ENCODE peak calls at places on chromosomes 3 and 15, in six cellular contexts. One of them, this sample, is unnamed.

GRCh38 chr15:51550841-51551240 is 71.7 kb downstream of the DMXL2 start:
- DNase-seq in foreskin fibroblast: no peak
- DNase-seq in fibroblast of lung: no peak
- DNase-seq in MM.1S: no peak
- DNase-seq in left ventricle myocardium inferior: no peak
- DNase-seq in heart right ventricle: no peak
- DNase-seq in this sample: no peak

GRCh38 chr3:195868866-195869412 is 39.4 kb downstream of the TNK2 start:
- DNase-seq in foreskin fibroblast: no peak
- DNase-seq in heart right ventricle: no peak
- DNase-seq in left ventricle myocardium inferior: no peak
- DNase-seq in MM.1S: no peak
- DNase-seq in fibroblast of lung: no peak
- DNase-seq in this sample: no peak

GRCh38 chr3:190281308-190282051 is 40.8 kb downstream of the CLDN1 start:
- DNase-seq in fibroblast of lung: peak; percentile 71
- DNase-seq in MM.1S: no peak
- DNase-seq in left ventricle myocardium inferior: no peak
- DNase-seq in foreskin fibroblast: peak; percentile 65
- DNase-seq in heart right ventricle: no peak
- DNase-seq in this sample: no peak

GRCh38 chr3:138694287-138695007 is 85.9 kb downstream of the FAIM start:
- DNase-seq in foreskin fibroblast: peak; percentile 97
- DNase-seq in MM.1S: no peak
- DNase-seq in heart right ventricle: no peak
- DNase-seq in left ventricle myocardium inferior: no peak
- DNase-seq in fibroblast of lung: peak; percentile 96
- DNase-seq in this sample: no peak

GRCh38 chr15:48592221-48592731 is 53.2 kb downstream of the FBN1 start:
- DNase-seq in left ventricle myocardium inferior: no peak
- DNase-seq in MM.1S: no peak
- DNase-seq in fibroblast of lung: peak; percentile 99
- DNase-seq in heart right ventricle: no peak
- DNase-seq in foreskin fibroblast: peak; percentile 93
- DNase-seq in this sample: no peak

GRCh38 chr15:98203872-98204660 is 243.6 kb downstream of the ARRDC4 start:
- DNase-seq in foreskin fibroblast: no peak
- DNase-seq in MM.1S: no peak
- DNase-seq in heart right ventricle: no peak
- DNase-seq in fibroblast of lung: no peak
- DNase-seq in left ventricle myocardium inferior: no peak
- DNase-seq in this sample: no peak

GRCh38 chr15:88701561-88702095 is 62.8 kb downstream of the ISG20 start:
- DNase-seq in left ventricle myocardium inferior: no peak
- DNase-seq in fibroblast of lung: no peak
- DNase-seq in MM.1S: peak; percentile 45
- DNase-seq in heart right ventricle: no peak
- DNase-seq in foreskin fibroblast: no peak
- DNase-seq in this sample: peak; percentile 12

GRCh38 chr3:157477441-157477840 is 25.8 kb downstream of the VEPH1 start:
- DNase-seq in MM.1S: no peak
- DNase-seq in foreskin fibroblast: peak; percentile 42
- DNase-seq in fibroblast of lung: no peak
- DNase-seq in heart right ventricle: no peak
- DNase-seq in left ventricle myocardium inferior: no peak
- DNase-seq in this sample: no peak

GRCh38 chr3:25427155-25428002 is 684 bp upstream of the RARB start:
- DNase-seq in left ventricle myocardium inferior: no peak
- DNase-seq in heart right ventricle: no peak
- DNase-seq in fibroblast of lung: peak; percentile 47
- DNase-seq in foreskin fibroblast: peak; percentile 14
- DNase-seq in MM.1S: no peak
- DNase-seq in this sample: no peak

GRCh38 chr3:95154775-95155174 is 1091.9 kb downstream of the NSUN3 start:
- DNase-seq in fibroblast of lung: peak; percentile 21
- DNase-seq in foreskin fibroblast: no peak
- DNase-seq in heart right ventricle: no peak
- DNase-seq in MM.1S: no peak
- DNase-seq in left ventricle myocardium inferior: no peak
- DNase-seq in this sample: no peak

GRCh38 chr3:195254454-195255175 is 16.3 kb downstream of the XXYLT1 start:
- DNase-seq in left ventricle myocardium inferior: no peak
- DNase-seq in foreskin fibroblast: no peak
- DNase-seq in heart right ventricle: no peak
- DNase-seq in fibroblast of lung: no peak
- DNase-seq in MM.1S: no peak
- DNase-seq in this sample: no peak

GRCh38 chr3:194993896-194994295 is 277.1 kb downstream of the XXYLT1 start:
- DNase-seq in fibroblast of lung: no peak
- DNase-seq in left ventricle myocardium inferior: no peak
- DNase-seq in foreskin fibroblast: no peak
- DNase-seq in MM.1S: no peak
- DNase-seq in heart right ventricle: no peak
- DNase-seq in this sample: no peak

GRCh38 chr3:114154321-114154821 is 24.5 kb downstream of the DRD3 start:
- DNase-seq in foreskin fibroblast: no peak
- DNase-seq in heart right ventricle: no peak
- DNase-seq in left ventricle myocardium inferior: no peak
- DNase-seq in MM.1S: no peak
- DNase-seq in fibroblast of lung: no peak
- DNase-seq in this sample: no peak

GRCh38 chr15:25508369-25509002 is 69.7 kb upstream of the UBE3A start:
- DNase-seq in MM.1S: no peak
- DNase-seq in fibroblast of lung: peak; percentile 55
- DNase-seq in foreskin fibroblast: peak; percentile 60
- DNase-seq in left ventricle myocardium inferior: no peak
- DNase-seq in heart right ventricle: no peak
- DNase-seq in this sample: no peak

GRCh38 chr3:46921871-46922271 is 44.4 kb downstream of the PTH1R start:
- DNase-seq in left ventricle myocardium inferior: no peak
- DNase-seq in MM.1S: no peak
- DNase-seq in foreskin fibroblast: no peak
- DNase-seq in fibroblast of lung: no peak
- DNase-seq in heart right ventricle: no peak
- DNase-seq in this sample: no peak

GRCh38 chr3:71421820-71422566 is 161.5 kb downstream of the FOXP1 start:
- DNase-seq in heart right ventricle: no peak
- DNase-seq in MM.1S: peak; percentile 90
- DNase-seq in fibroblast of lung: no peak
- DNase-seq in left ventricle myocardium inferior: no peak
- DNase-seq in foreskin fibroblast: no peak
- DNase-seq in this sample: peak; percentile 40

GRCh38 chr3:103218146-103218545 is 783.3 kb downstream of the ZPLD1 start:
- DNase-seq in MM.1S: peak; percentile 60
- DNase-seq in foreskin fibroblast: no peak
- DNase-seq in fibroblast of lung: no peak
- DNase-seq in heart right ventricle: no peak
- DNase-seq in left ventricle myocardium inferior: no peak
- DNase-seq in this sample: peak; percentile 79

GRCh38 chr3:14130230-14130629 is 5.4 kb downstream of the TMEM43 start:
- DNase-seq in foreskin fibroblast: no peak
- DNase-seq in MM.1S: no peak
- DNase-seq in heart right ventricle: no peak
- DNase-seq in fibroblast of lung: no peak
- DNase-seq in left ventricle myocardium inferior: no peak
- DNase-seq in this sample: no peak

GRCh38 chr15:56919708-56920637 is 1.5 kb downstream of the TCF12 start:
- DNase-seq in foreskin fibroblast: peak; percentile 52
- DNase-seq in fibroblast of lung: peak; percentile 39
- DNase-seq in heart right ventricle: peak; percentile 23
- DNase-seq in left ventricle myocardium inferior: peak; percentile 19
- DNase-seq in MM.1S: peak; percentile 10
- DNase-seq in this sample: no peak

GRCh38 chr3:152331018-152331541 is 62.4 kb downstream of the MBNL1 start:
- DNase-seq in foreskin fibroblast: peak; percentile 81
- DNase-seq in fibroblast of lung: peak; percentile 85
- DNase-seq in heart right ventricle: no peak
- DNase-seq in MM.1S: no peak
- DNase-seq in left ventricle myocardium inferior: no peak
- DNase-seq in this sample: no peak

GRCh38 chr3:81872566-81872965 is 111.1 kb upstream of the GBE1 start:
- DNase-seq in foreskin fibroblast: peak; percentile 65
- DNase-seq in fibroblast of lung: peak; percentile 14
- DNase-seq in MM.1S: no peak
- DNase-seq in heart right ventricle: no peak
- DNase-seq in left ventricle myocardium inferior: no peak
- DNase-seq in this sample: no peak

GRCh38 chr15:70196314-70197291 is 98.9 kb upstream of the TLE3 start:
- DNase-seq in foreskin fibroblast: no peak
- DNase-seq in left ventricle myocardium inferior: no peak
- DNase-seq in fibroblast of lung: peak; percentile 75
- DNase-seq in heart right ventricle: no peak
- DNase-seq in MM.1S: peak; percentile 97
- DNase-seq in this sample: peak; percentile 71

GRCh38 chr3:72448858-72449257 is 399.4 kb downstream of the SHQ1 start:
- DNase-seq in MM.1S: no peak
- DNase-seq in left ventricle myocardium inferior: no peak
- DNase-seq in foreskin fibroblast: peak; percentile 20
- DNase-seq in heart right ventricle: no peak
- DNase-seq in fibroblast of lung: no peak
- DNase-seq in this sample: no peak

GRCh38 chr15:68574051-68574450 is 4.7 kb upstream of the CORO2B start:
- DNase-seq in fibroblast of lung: no peak
- DNase-seq in foreskin fibroblast: no peak
- DNase-seq in heart right ventricle: no peak
- DNase-seq in left ventricle myocardium inferior: no peak
- DNase-seq in MM.1S: no peak
- DNase-seq in this sample: no peak

GRCh38 chr3:69292959-69293574 is 92.8 kb downstream of the FRMD4B start:
- DNase-seq in heart right ventricle: no peak
- DNase-seq in left ventricle myocardium inferior: peak; percentile 29
- DNase-seq in foreskin fibroblast: no peak
- DNase-seq in fibroblast of lung: no peak
- DNase-seq in MM.1S: no peak
- DNase-seq in this sample: no peak

GRCh38 chr3:59606638-59607262 is 556.9 kb upstream of the CFAP20DC start:
- DNase-seq in MM.1S: no peak
- DNase-seq in left ventricle myocardium inferior: no peak
- DNase-seq in fibroblast of lung: no peak
- DNase-seq in heart right ventricle: no peak
- DNase-seq in foreskin fibroblast: no peak
- DNase-seq in this sample: no peak

GRCh38 chr15:90664650-90665287 is 52.4 kb upstream of the BLM start:
- DNase-seq in left ventricle myocardium inferior: peak; percentile 60
- DNase-seq in MM.1S: no peak
- DNase-seq in heart right ventricle: peak; percentile 60
- DNase-seq in fibroblast of lung: peak; percentile 62
- DNase-seq in foreskin fibroblast: peak; percentile 68
- DNase-seq in this sample: no peak

GRCh38 chr3:117356296-117356695 is 646.7 kb downstream of the TUSC7 start:
- DNase-seq in fibroblast of lung: no peak
- DNase-seq in foreskin fibroblast: no peak
- DNase-seq in left ventricle myocardium inferior: no peak
- DNase-seq in heart right ventricle: no peak
- DNase-seq in MM.1S: no peak
- DNase-seq in this sample: no peak

GRCh38 chr3:100912976-100913375 is 80.2 kb downstream of the ABI3BP start:
- DNase-seq in MM.1S: no peak
- DNase-seq in foreskin fibroblast: no peak
- DNase-seq in heart right ventricle: no peak
- DNase-seq in fibroblast of lung: no peak
- DNase-seq in left ventricle myocardium inferior: no peak
- DNase-seq in this sample: no peak

GRCh38 chr3:177451940-177452484 is 254.7 kb upstream of the TBL1XR1 start:
- DNase-seq in MM.1S: no peak
- DNase-seq in heart right ventricle: no peak
- DNase-seq in left ventricle myocardium inferior: no peak
- DNase-seq in fibroblast of lung: peak; percentile 72
- DNase-seq in foreskin fibroblast: peak; percentile 59
- DNase-seq in this sample: no peak

GRCh38 chr15:45795487-45796069 is 160.7 kb downstream of the SQOR start:
- DNase-seq in heart right ventricle: no peak
- DNase-seq in left ventricle myocardium inferior: no peak
- DNase-seq in MM.1S: peak; percentile 64
- DNase-seq in foreskin fibroblast: peak; percentile 48
- DNase-seq in fibroblast of lung: peak; percentile 30
- DNase-seq in this sample: peak; percentile 10

GRCh38 chr15:57216288-57216687 is 160.0 kb upstream of the CGNL1 start:
- DNase-seq in fibroblast of lung: peak; percentile 91
- DNase-seq in foreskin fibroblast: peak; percentile 90
- DNase-seq in heart right ventricle: no peak
- DNase-seq in left ventricle myocardium inferior: no peak
- DNase-seq in MM.1S: no peak
- DNase-seq in this sample: no peak

GRCh38 chr15:65086680-65087111 is 10.2 kb downstream of the KBTBD13 start:
- DNase-seq in heart right ventricle: no peak
- DNase-seq in foreskin fibroblast: no peak
- DNase-seq in left ventricle myocardium inferior: no peak
- DNase-seq in MM.1S: no peak
- DNase-seq in fibroblast of lung: no peak
- DNase-seq in this sample: no peak
- TF ChIP-seq CTCF in heart right ventricle: no peak
- TF ChIP-seq CTCF in foreskin fibroblast: no peak
- TF ChIP-seq CTCF in left ventricle myocardium inferior: no peak
- TF ChIP-seq CTCF in MM.1S: no peak
- TF ChIP-seq CTCF in fibroblast of lung: peak; percentile 31
- TF ChIP-seq CTCF in this sample: peak; percentile 34

GRCh38 chr15:80559761-80560160 is 135.3 kb upstream of the ABHD17C start:
- DNase-seq in heart right ventricle: no peak
- DNase-seq in MM.1S: no peak
- DNase-seq in fibroblast of lung: no peak
- DNase-seq in left ventricle myocardium inferior: no peak
- DNase-seq in foreskin fibroblast: no peak
- DNase-seq in this sample: no peak
- H3K4me3 ChIP-seq in heart right ventricle: no peak overlapping the region
- H3K4me3 ChIP-seq in MM.1S: no peak overlapping the region
- H3K4me3 ChIP-seq in fibroblast of lung: no peak overlapping the region
- H3K4me3 ChIP-seq in left ventricle myocardium inferior: no peak overlapping the region
- H3K4me3 ChIP-seq in foreskin fibroblast: no peak overlapping the region
- H3K4me3 ChIP-seq in this sample: no peak overlapping the region

GRCh38 chr15:47027322-47027946 is 689.9 kb upstream of the SEMA6D start:
- DNase-seq in heart right ventricle: no peak
- DNase-seq in left ventricle myocardium inferior: no peak
- DNase-seq in fibroblast of lung: no peak
- DNase-seq in MM.1S: peak; percentile 56
- DNase-seq in foreskin fibroblast: no peak
- DNase-seq in this sample: no peak
- TF ChIP-seq CTCF in heart right ventricle: no peak
- TF ChIP-seq CTCF in left ventricle myocardium inferior: no peak
- TF ChIP-seq CTCF in fibroblast of lung: no peak
- TF ChIP-seq CTCF in MM.1S: peak; percentile 68
- TF ChIP-seq CTCF in foreskin fibroblast: no peak
- TF ChIP-seq CTCF in this sample: no peak

GRCh38 chr15:84715442-84716035 is 400 bp downstream of the SEC11A start:
- DNase-seq in foreskin fibroblast: peak; percentile 43
- DNase-seq in left ventricle myocardium inferior: no peak
- DNase-seq in fibroblast of lung: peak; percentile 30
- DNase-seq in MM.1S: peak; percentile 27
- DNase-seq in heart right ventricle: no peak
- DNase-seq in this sample: no peak
- H3K4me3 ChIP-seq in foreskin fibroblast: peak overlapping the region; percentile 64
- H3K4me3 ChIP-seq in left ventricle myocardium inferior: peak overlapping the region; percentile 92
- H3K4me3 ChIP-seq in fibroblast of lung: peak overlapping the region; percentile 94
- H3K4me3 ChIP-seq in MM.1S: peak overlapping the region; percentile 89
- H3K4me3 ChIP-seq in heart right ventricle: peak overlapping the region; percentile 91
- H3K4me3 ChIP-seq in this sample: peak overlapping the region; percentile 90

GRCh38 chr3:120418866-120419490 is 31.8 kb downstream of the FSTL1 start:
- DNase-seq in heart right ventricle: peak; percentile 42
- DNase-seq in fibroblast of lung: no peak
- DNase-seq in MM.1S: peak; percentile 72
- DNase-seq in foreskin fibroblast: peak; percentile 65
- DNase-seq in left ventricle myocardium inferior: peak; percentile 52
- DNase-seq in this sample: peak; percentile 22
- TF ChIP-seq CTCF in heart right ventricle: peak; percentile 70
- TF ChIP-seq CTCF in fibroblast of lung: peak; percentile 15
- TF ChIP-seq CTCF in MM.1S: peak; percentile 84
- TF ChIP-seq CTCF in foreskin fibroblast: peak; percentile 11
- TF ChIP-seq CTCF in left ventricle myocardium inferior: peak; percentile 59
- TF ChIP-seq CTCF in this sample: peak; percentile 72

This sample was measured in GM12864.